ENCODE peak calls at places on chromosomes 1 and 21, in four cellular contexts. D, V, S and J are unnamed samples.

GRCh38 chr1:18731591-18732235 is 101.1 kb downstream of the PAX7 start:
- DNase-seq in D (no peak), V (no peak), S (no peak), J (no peak)

GRCh38 chr1:92953491-92953890 is 7.8 kb downstream of the DIPK1A start:
- DNase-seq in D (no peak), V (no peak), S (no peak), J (no peak)

GRCh38 chr1:218565333-218565732 is 220.2 kb downstream of the TGFB2 start:
- DNase-seq in D (no peak), V (no peak), S (no peak), J (no peak)

GRCh38 chr1:243642936-243643335 is 207.1 kb downstream of the AKT3 start:
- DNase-seq in D (no peak), V (no peak), S (no peak), J (no peak)

GRCh38 chr21:17386498-17386897 is 126.3 kb upstream of the CXADR start:
- DNase-seq in D (no peak), V (no peak), S (no peak), J (no peak)

GRCh38 chr1:207823531-207823879 is 71.7 kb downstream of the CD46 start:
- DNase-seq in D (no peak), V (no peak), S (no peak), J (no peak)

GRCh38 chr1:1989102-1989542 is 14.5 kb downstream of the CFAP74 start:
- DNase-seq in D (no peak), V (no peak), S (no peak), J (no peak)

GRCh38 chr1:211577277-211577825 is 1.6 kb downstream of the SLC30A1 start:
- DNase-seq in D (peak), V (no peak), S (no peak), J (no peak)

GRCh38 chr1:171150156-171150555 is 34.9 kb upstream of the FMO2 start:
- DNase-seq in D (no peak), V (no peak), S (no peak), J (no peak)

GRCh38 chr1:54277451-54278355 is 77.7 kb downstream of the MRPL37 start:
- DNase-seq in D (no peak), V (no peak), S (no peak), J (no peak)

GRCh38 chr1:25065246-25066238 is 135.5 kb upstream of the RUNX3 start:
- DNase-seq in D (no peak), V (no peak), S (no peak), J (no peak)

GRCh38 chr1:226633541-226634155 is 85.1 kb downstream of the STUM start:
- DNase-seq in D (no peak), V (no peak), S (no peak), J (no peak)

GRCh38 chr1:192550922-192551534 is 24.5 kb upstream of the RGS1 start:
- DNase-seq in D (peak), V (no peak), S (no peak), J (peak)

GRCh38 chr1:1123581-1124507 is 8.0 kb upstream of the C1orf159 start:
- DNase-seq in D (no peak), V (no peak), S (no peak), J (no peak)

GRCh38 chr21:32138658-32139057 is 140.2 kb downstream of the MIS18A start:
- DNase-seq in D (no peak), V (no peak), S (no peak), J (no peak)

GRCh38 chr1:100390507-100390906 is 38.2 kb downstream of the CDC14A start:
- DNase-seq in D (no peak), V (no peak), S (no peak), J (no peak)

GRCh38 chr1:211928222-211928856 is 97.8 kb upstream of the LPGAT1 start:
- DNase-seq in D (peak), V (no peak), S (peak), J (no peak)

GRCh38 chr1:212669102-212669501 is 30.5 kb downstream of the BATF3 start:
- DNase-seq in D (no peak), V (no peak), S (no peak), J (no peak)

GRCh38 chr21:38268859-38269566 is 12.2 kb downstream of the KCNJ15 start:
- DNase-seq in D (no peak), V (no peak), S (no peak), J (no peak)